ENCODE peak calls at places on chromosomes 2 and 18, in four cellular contexts. H is GM23338, N is SK-N-SH, X is MM.1S. R is an unnamed sample.

GRCh38 chr18:14747513-14748474 is at the start of gene ANKRD30B:
- DNase-seq in H (no peak), N (peak), X (no peak), R (no peak)

GRCh38 chr2:10709290-10709939 is 12.0 kb upstream of the ATP6V1C2 start:
- DNase-seq in H (peak), N (peak), X (no peak), R (peak)

GRCh38 chr2:39434233-39434897 is 2.7 kb downstream of the MAP4K3 start:
- DNase-seq in H (no peak), N (no peak), X (no peak), R (no peak)

GRCh38 chr2:112029164-112029563 is 25.9 kb upstream of the TMEM87B start:
- DNase-seq in H (no peak), N (no peak), X (no peak), R (peak)

GRCh38 chr2:54572262-54572635 is 116.1 kb downstream of the SPTBN1 start:
- DNase-seq in H (no peak), N (no peak), X (no peak), R (peak)

GRCh38 chr2:140929866-140930265 is 1201.0 kb downstream of the LRP1B start:
- DNase-seq in H (no peak), N (no peak), X (no peak), R (peak)

GRCh38 chr18:72799106-72799505 is 68.7 kb downstream of the NETO1 start:
- DNase-seq in H (no peak), N (no peak), X (no peak), R (peak)

GRCh38 chr2:224284134-224284946 is 117.6 kb downstream of the FAM124B start:
- DNase-seq in H (peak), N (peak), X (peak), R (peak)

GRCh38 chr18:67318651-67319050 is 197.9 kb downstream of the DSEL start:
- DNase-seq in H (no peak), N (no peak), X (no peak), R (peak)

GRCh38 chr2:228725031-228725430 is 543.5 kb upstream of the SPHKAP start:
- DNase-seq in H (no peak), N (no peak), X (no peak), R (no peak)

GRCh38 chr2:163247151-163247872 is 408.7 kb upstream of the KCNH7 start:
- DNase-seq in H (peak), N (no peak), X (no peak), R (no peak)

GRCh38 chr2:8524388-8524787 is 157.5 kb upstream of the ID2 start:
- DNase-seq in H (no peak), N (no peak), X (no peak), R (no peak)

GRCh38 chr18:51077217-51077616 is 47.2 kb downstream of the SMAD4 start:
- DNase-seq in H (no peak), N (no peak), X (no peak), R (no peak)

GRCh38 chr2:213150315-213150951 is 979 bp downstream of the IKZF2 start:
- DNase-seq in H (peak), N (no peak), X (no peak), R (peak)

GRCh38 chr2:224268441-224268840 is 133.5 kb downstream of the FAM124B start:
- DNase-seq in H (no peak), N (no peak), X (no peak), R (peak)

GRCh38 chr2:171762879-171763573 is 75.8 kb downstream of the DYNC1I2 start:
- DNase-seq in H (no peak), N (peak), X (no peak), R (peak)

GRCh38 chr2:192197387-192197786 is 2.7 kb upstream of the TMEFF2 start:
- DNase-seq in H (no peak), N (no peak), X (no peak), R (peak)

GRCh38 chr18:61892683-61893303 is at the start of gene RNF152:
- DNase-seq in H (peak), N (peak), X (no peak), R (no peak)

GRCh38 chr2:11177871-11178598 is 22.8 kb downstream of the SLC66A3 start:
- DNase-seq in H (no peak), N (peak), X (peak), R (no peak)

GRCh38 chr2:124264496-124265160 is 239.5 kb downstream of the CNTNAP5 start:
- DNase-seq in H (no peak), N (no peak), X (no peak), R (no peak)

GRCh38 chr2:127416486-127417001 is 1.7 kb upstream of the PROC start:
- DNase-seq in H (no peak), N (no peak), X (no peak), R (no peak)

GRCh38 chr2:147025611-147026010 is 819.2 kb upstream of the ACVR2A start:
- DNase-seq in H (no peak), N (no peak), X (no peak), R (peak)

GRCh38 chr2:201827621-201828020 is 21.3 kb downstream of the CDK15 start:
- DNase-seq in H (no peak), N (no peak), X (no peak), R (peak)

GRCh38 chr2:162840598-162841246 is 2.2 kb upstream of the KCNH7 start:
- DNase-seq in H (peak), N (no peak), X (peak), R (peak)

GRCh38 chr2:136057023-136057801 is 60.7 kb downstream of the CXCR4 start:
- DNase-seq in H (no peak), N (no peak), X (peak), R (no peak)

GRCh38 chr2:43553341-43553855 is 42.4 kb downstream of the THADA start:
- DNase-seq in H (no peak), N (no peak), X (no peak), R (no peak)

GRCh38 chr2:168140892-168141291 is 106.5 kb downstream of the STK39 start:
- DNase-seq in H (no peak), N (no peak), X (no peak), R (no peak)

GRCh38 chr2:234490239-234491074 is 6.4 kb downstream of the ARL4C start:
- DNase-seq in H (no peak), N (no peak), X (peak), R (no peak)

GRCh38 chr2:51013060-51013746 is 18.7 kb downstream of the NRXN1 start:
- DNase-seq in H (peak), N (no peak), X (peak), R (peak)

GRCh38 chr2:130183500-130184373 is 1.7 kb downstream of the MZT2B start:
- DNase-seq in H (no peak), N (peak), X (no peak), R (no peak)

GRCh38 chr2:48946444-48947048 is 191.0 kb upstream of the LHCGR start:
- DNase-seq in H (peak), N (peak), X (peak), R (peak)

DNA sequence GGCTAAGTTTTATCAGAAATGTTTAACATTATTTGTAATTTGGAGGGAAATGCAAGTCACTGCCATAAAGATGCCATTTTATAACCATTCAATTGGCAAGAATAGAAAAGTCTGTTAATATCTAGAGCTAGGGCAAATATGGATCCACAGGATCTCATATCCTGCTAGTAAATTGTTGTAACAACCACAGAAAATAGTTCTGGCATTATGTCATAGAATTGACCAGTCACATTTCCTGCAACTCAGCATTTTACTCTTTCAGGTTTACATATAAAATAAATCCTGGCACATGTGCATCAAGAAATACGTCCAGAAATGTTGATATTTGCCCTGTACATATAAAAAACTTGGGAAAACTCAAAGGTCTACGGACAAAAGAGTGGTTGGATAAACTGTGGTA is 32.9 kb downstream of the OSBPL6 start:
- DNase-seq in H (no peak), N (no peak), X (no peak), R (peak)
- TF ChIP-seq EZH2phosphoT487 in H (no peak), N (no peak), X (no peak), R (no peak)

DNA sequence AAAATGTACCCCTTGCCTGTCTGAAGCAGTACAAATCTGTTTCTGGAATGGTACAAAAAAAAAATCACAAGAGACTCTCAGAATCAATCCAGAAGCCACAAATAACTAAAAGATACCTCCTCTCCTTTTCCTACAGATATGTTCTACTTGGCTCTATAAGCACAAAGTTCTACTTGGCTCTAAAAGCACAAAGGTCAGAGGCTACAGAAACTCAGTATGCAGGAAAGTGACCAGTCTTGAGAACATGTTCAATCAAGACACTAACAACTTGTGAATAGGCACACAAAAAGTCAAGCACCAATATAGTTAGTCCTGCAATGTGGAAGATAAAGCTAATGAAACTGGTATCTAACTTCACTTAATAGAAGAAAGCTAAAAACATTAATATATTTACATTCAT is 19.2 kb downstream of the PPP4R1 start:
- DNase-seq in H (no peak), N (no peak), X (no peak), R (no peak)
- H2AFZ ChIP-seq in H (no peak), N (no peak), X (no peak), R (no peak)

DNA sequence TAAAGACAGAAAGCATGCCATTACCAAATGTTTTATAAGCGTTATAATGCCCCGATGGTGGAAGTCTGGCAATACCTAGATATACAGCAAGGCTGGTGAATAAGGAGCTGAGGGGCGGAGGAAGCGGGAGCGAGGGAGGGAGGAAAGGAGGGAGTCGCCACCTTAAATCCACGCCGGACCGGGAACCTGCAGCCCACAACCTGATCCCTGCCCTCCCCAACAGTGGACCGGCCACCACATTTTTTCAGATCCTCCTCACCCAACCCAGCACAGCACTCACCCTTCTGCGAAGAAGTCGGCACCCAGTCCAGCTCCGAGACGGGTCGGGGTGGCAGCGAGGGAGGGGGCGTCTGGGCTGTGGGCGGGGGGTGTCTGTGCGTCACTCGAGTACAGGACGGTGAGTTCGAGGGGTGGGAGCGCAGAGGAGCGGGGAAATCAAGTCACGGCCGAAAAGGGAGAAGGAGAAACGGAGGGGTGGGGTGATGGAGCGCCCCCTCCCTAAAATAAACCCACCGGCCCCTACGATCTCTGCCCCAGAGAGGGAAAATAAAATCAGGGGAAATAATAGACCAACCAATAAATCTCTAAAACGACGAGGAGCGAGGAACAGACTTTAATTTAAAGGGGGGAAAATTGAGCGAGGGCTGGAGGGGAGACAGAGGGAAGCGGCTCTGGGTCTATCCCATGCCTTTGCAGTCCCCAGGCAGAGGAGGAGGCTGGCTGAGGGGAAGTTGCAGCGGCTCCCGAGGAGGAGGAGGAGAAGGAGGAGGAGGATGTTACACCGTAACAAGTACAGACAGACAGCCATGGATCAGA is 96.5 kb upstream of the SERTAD2 start:
- DNase-seq in H (peak), N (peak), X (peak), R (peak)
- TF ChIP-seq CTCF in H (peak), N (peak), X (no peak), R (peak)

DNA sequence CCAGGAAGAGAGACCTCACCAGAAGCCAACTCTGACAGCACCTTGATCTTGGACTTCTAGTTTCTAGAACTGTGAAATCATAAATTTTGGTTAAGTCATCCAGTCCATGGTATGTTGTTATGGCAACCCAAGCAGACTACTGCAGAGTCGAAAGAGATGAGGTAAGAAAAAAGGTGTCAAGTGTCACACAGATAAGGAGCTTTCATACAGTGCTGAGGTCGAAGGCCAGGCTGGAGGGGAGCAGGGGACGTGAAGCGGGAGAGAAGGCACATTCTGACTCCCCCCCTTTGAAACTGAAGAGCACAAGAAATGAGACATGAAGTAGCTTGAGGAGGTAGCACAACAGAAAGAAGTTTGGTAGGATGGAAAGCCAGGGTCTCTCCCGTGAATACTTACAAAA is 110.4 kb downstream of the ALK start:
- DNase-seq in H (peak), N (no peak), X (no peak), R (peak)
- TF ChIP-seq EZH2phosphoT487 in H (no peak), N (no peak), X (no peak), R (no peak)

DNA sequence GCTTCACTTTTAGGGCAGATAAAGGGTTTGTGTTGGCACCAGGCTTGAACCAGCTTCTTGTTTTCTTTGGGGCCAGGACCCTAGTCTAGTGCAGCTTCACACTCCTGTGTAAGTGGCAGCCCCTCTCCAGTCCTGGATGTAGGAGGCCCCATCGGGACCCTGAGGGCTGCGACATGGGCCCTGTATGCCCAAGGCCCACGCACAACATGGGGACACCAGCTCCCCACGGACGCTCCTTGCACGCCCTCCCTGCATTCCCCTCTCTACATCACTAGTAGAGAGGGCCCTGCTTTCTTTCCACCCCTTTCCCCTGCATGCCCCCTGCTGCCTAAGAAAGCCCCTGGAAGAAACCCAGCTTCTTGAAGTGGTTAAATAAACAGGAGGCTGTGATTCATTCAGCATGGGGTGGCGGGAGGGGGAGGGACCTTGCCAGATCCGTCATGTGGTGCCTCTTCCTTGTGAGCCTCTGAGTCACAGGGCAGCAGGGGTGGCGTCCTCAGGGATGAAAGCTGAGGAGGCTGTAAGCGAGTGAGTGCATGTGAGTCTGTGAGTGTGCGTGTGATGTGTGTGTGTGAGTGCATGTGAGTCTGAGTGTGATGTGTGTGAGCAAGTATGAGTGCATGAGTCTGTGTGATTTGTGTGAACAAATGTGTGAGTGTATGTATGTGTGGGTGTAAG is 42.5 kb downstream of the COPS8 start:
- DNase-seq in H (peak), N (peak), X (no peak), R (peak)
- H2AFZ ChIP-seq in H (no peak), N (no peak), X (no peak), R (peak)

DNA sequence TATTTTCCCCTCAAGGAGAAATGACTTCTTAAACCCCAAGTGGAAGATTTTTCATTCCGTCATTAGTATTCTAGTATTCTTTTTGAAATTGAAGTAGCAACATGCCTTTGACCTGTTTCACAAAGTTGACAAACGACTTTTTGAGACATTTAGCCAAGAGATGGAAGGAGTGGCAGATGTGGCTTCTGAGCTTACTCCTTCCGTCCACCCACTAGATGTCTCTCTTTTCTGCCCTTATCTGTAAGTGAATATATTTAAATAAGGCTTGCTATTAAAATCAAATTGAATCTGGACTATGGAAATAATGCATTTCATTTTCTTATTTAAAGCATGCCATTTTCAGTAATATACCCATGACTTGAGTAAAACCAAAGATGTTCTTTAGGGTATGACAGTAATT is 74.1 kb downstream of the ACTR3 start:
- DNase-seq in H (no peak), N (no peak), X (no peak), R (peak)
- TF ChIP-seq CTCF in H (peak), N (no peak), X (no peak), R (peak)

GRCh38 chr2:105365176-105365575 is 27.8 kb downstream of the C2orf49 start:
- DNase-seq in H (no peak), N (no peak), X (no peak), R (no peak)

GRCh38 chr2:105358593-105358992 is 21.3 kb downstream of the C2orf49 start:
- DNase-seq in H (no peak), N (no peak), X (no peak), R (no peak)

GRCh38 chr2:105361132-105361889 is 24.0 kb downstream of the C2orf49 start:
- DNase-seq in H (no peak), N (no peak), X (no peak), R (no peak)

GRCh38 chr2:105364436-105365139 is 27.2 kb downstream of the C2orf49 start:
- DNase-seq in H (no peak), N (no peak), X (no peak), R (no peak)

GRCh38 chr2:105363192-105363591 is 25.9 kb downstream of the C2orf49 start:
- DNase-seq in H (no peak), N (no peak), X (no peak), R (no peak)
- TF ChIP-seq EZH2phosphoT487 in H (no peak), N (no peak), X (no peak), R (no peak)

GRCh38 chr2:74496997-74497776 is 2.2 kb downstream of the LBX2 start:
- DNase-seq in H (no peak), N (no peak), X (no peak), R (no peak)

GRCh38 chr2:74499940-74500577 is 656 bp upstream of the LBX2 start:
- DNase-seq in H (peak), N (peak), X (no peak), R (no peak)

GRCh38 chr2:74498500-74499268 is 719 bp downstream of the LBX2 start:
- DNase-seq in H (peak), N (peak), X (no peak), R (peak)

GRCh38 chr2:74499269-74499939 is at the start of gene LBX2:
- DNase-seq in H (peak), N (peak), X (no peak), R (no peak)

DNA sequence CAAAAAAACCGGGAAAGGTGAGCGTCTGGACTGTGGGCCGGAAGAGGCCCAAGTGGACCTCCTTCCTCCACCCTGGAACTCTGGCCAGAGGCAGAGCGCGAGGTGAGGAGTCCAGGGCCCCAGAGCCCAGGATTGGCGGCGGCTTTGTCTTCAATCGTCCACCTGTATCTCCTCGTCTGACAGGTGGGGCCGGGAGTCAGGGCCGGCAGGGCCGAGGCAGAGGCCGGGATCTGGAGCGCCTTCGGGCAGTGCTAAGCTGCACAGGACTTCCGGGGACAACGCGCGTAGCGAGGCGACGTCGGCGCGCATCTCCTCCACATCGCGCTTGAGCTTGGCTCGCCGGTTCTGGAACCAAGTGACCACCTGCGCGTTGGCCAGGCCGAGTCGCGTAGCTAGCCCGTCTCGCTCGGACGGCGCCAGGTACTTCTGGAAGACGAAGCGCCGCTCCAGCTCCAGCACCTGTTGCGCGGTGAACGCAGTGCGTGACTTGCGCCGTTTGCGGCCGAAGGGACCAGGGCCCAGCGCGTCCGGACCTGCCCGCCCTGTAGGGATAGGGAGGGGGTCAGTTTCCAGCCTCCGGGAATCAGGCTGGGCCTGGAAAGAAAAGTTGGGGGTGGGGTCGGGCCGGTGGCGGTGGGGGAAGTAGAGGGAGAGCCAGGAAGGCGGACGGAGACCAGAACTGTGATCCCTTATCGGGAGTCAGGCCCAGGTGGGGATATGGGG is 1.5 kb downstream of the LBX2 start:
- DNase-seq in H (peak), N (peak), X (no peak), R (no peak)
- H2AFZ ChIP-seq in H (peak), N (no peak), X (peak), R (peak)